ENCODE peak calls at places on chromosomes 3 and 15, in eight cellular contexts. One of them, this sample, is unnamed.

GRCh38 chr3:150365132-150365604 is 42.9 kb upstream of the TSC22D2 start:
- DNase-seq in spleen: no peak
- DNase-seq in stimulated activated CD4-positive, alpha-beta T cell treated with anti-CD3 and anti-CD28 coated beads, Interleukin-15, amount 100 ng/mL, for 1 hour: no peak
- DNase-seq in astrocyte: peak
- DNase-seq in BJ: no peak
- DNase-seq in AML-193: no peak
- DNase-seq in ascending aorta: no peak
- DNase-seq in iris pigment epithelial cell: peak
- DNase-seq in this sample: peak

GRCh38 chr15:41877631-41878354 is 16.1 kb downstream of the SPTBN5 start:
- DNase-seq in stimulated activated CD4-positive, alpha-beta T cell treated with anti-CD3 and anti-CD28 coated beads, Interleukin-15, amount 100 ng/mL, for 1 hour: no peak
- DNase-seq in ascending aorta: no peak
- DNase-seq in AML-193: no peak
- DNase-seq in iris pigment epithelial cell: no peak
- DNase-seq in spleen: peak
- DNase-seq in astrocyte: no peak
- DNase-seq in BJ: no peak
- DNase-seq in this sample: no peak

GRCh38 chr3:89227218-89227617 is 119.8 kb downstream of the EPHA3 start:
- DNase-seq in iris pigment epithelial cell: peak
- DNase-seq in spleen: no peak
- DNase-seq in stimulated activated CD4-positive, alpha-beta T cell treated with anti-CD3 and anti-CD28 coated beads, Interleukin-15, amount 100 ng/mL, for 1 hour: no peak
- DNase-seq in astrocyte: peak
- DNase-seq in AML-193: no peak
- DNase-seq in BJ: no peak
- DNase-seq in ascending aorta: no peak
- DNase-seq in this sample: peak

GRCh38 chr3:111603679-111604643 is 8.8 kb upstream of the ZBED2 start:
- DNase-seq in iris pigment epithelial cell: no peak
- DNase-seq in BJ: no peak
- DNase-seq in spleen: no peak
- DNase-seq in astrocyte: no peak
- DNase-seq in stimulated activated CD4-positive, alpha-beta T cell treated with anti-CD3 and anti-CD28 coated beads, Interleukin-15, amount 100 ng/mL, for 1 hour: no peak
- DNase-seq in AML-193: no peak
- DNase-seq in ascending aorta: no peak
- DNase-seq in this sample: no peak

GRCh38 chr15:80596521-80596976 is 98.6 kb upstream of the ABHD17C start:
- DNase-seq in stimulated activated CD4-positive, alpha-beta T cell treated with anti-CD3 and anti-CD28 coated beads, Interleukin-15, amount 100 ng/mL, for 1 hour: no peak
- DNase-seq in iris pigment epithelial cell: peak
- DNase-seq in AML-193: no peak
- DNase-seq in astrocyte: no peak
- DNase-seq in ascending aorta: no peak
- DNase-seq in spleen: no peak
- DNase-seq in BJ: no peak
- DNase-seq in this sample: peak

GRCh38 chr3:104629038-104629437 is 737.7 kb upstream of the ALCAM start:
- DNase-seq in iris pigment epithelial cell: peak
- DNase-seq in BJ: peak
- DNase-seq in stimulated activated CD4-positive, alpha-beta T cell treated with anti-CD3 and anti-CD28 coated beads, Interleukin-15, amount 100 ng/mL, for 1 hour: no peak
- DNase-seq in astrocyte: peak
- DNase-seq in ascending aorta: no peak
- DNase-seq in spleen: no peak
- DNase-seq in AML-193: no peak
- DNase-seq in this sample: peak

GRCh38 chr15:82105458-82106205 is 59.8 kb upstream of the MEX3B start:
- DNase-seq in iris pigment epithelial cell: peak
- DNase-seq in AML-193: no peak
- DNase-seq in spleen: no peak
- DNase-seq in ascending aorta: no peak
- DNase-seq in astrocyte: peak
- DNase-seq in stimulated activated CD4-positive, alpha-beta T cell treated with anti-CD3 and anti-CD28 coated beads, Interleukin-15, amount 100 ng/mL, for 1 hour: no peak
- DNase-seq in BJ: peak
- DNase-seq in this sample: peak

GRCh38 chr15:68384451-68385239 is 47.3 kb downstream of the ITGA11 start:
- DNase-seq in spleen: no peak
- DNase-seq in BJ: peak
- DNase-seq in astrocyte: peak
- DNase-seq in AML-193: no peak
- DNase-seq in stimulated activated CD4-positive, alpha-beta T cell treated with anti-CD3 and anti-CD28 coated beads, Interleukin-15, amount 100 ng/mL, for 1 hour: no peak
- DNase-seq in ascending aorta: no peak
- DNase-seq in iris pigment epithelial cell: peak
- DNase-seq in this sample: peak

GRCh38 chr3:143099213-143099612 is 20.4 kb upstream of the CHST2 start:
- DNase-seq in BJ: no peak
- DNase-seq in astrocyte: no peak
- DNase-seq in AML-193: no peak
- DNase-seq in ascending aorta: no peak
- DNase-seq in iris pigment epithelial cell: no peak
- DNase-seq in stimulated activated CD4-positive, alpha-beta T cell treated with anti-CD3 and anti-CD28 coated beads, Interleukin-15, amount 100 ng/mL, for 1 hour: no peak
- DNase-seq in spleen: no peak
- DNase-seq in this sample: no peak

GRCh38 chr3:141431411-141432378 is 55.1 kb upstream of the RASA2 start:
- DNase-seq in stimulated activated CD4-positive, alpha-beta T cell treated with anti-CD3 and anti-CD28 coated beads, Interleukin-15, amount 100 ng/mL, for 1 hour: no peak
- DNase-seq in spleen: no peak
- DNase-seq in AML-193: no peak
- DNase-seq in ascending aorta: no peak
- DNase-seq in iris pigment epithelial cell: no peak
- DNase-seq in astrocyte: no peak
- DNase-seq in BJ: no peak
- DNase-seq in this sample: no peak

GRCh38 chr15:100572362-100572983 is 29.5 kb downstream of the LINS1 start:
- DNase-seq in astrocyte: no peak
- DNase-seq in BJ: no peak
- DNase-seq in ascending aorta: no peak
- DNase-seq in stimulated activated CD4-positive, alpha-beta T cell treated with anti-CD3 and anti-CD28 coated beads, Interleukin-15, amount 100 ng/mL, for 1 hour: no peak
- DNase-seq in spleen: no peak
- DNase-seq in iris pigment epithelial cell: peak
- DNase-seq in AML-193: peak
- DNase-seq in this sample: peak

GRCh38 chr3:192409838-192410683 is 317.3 kb downstream of the FGF12 start:
- DNase-seq in ascending aorta: no peak
- DNase-seq in astrocyte: peak
- DNase-seq in spleen: peak
- DNase-seq in AML-193: no peak
- DNase-seq in iris pigment epithelial cell: peak
- DNase-seq in BJ: no peak
- DNase-seq in stimulated activated CD4-positive, alpha-beta T cell treated with anti-CD3 and anti-CD28 coated beads, Interleukin-15, amount 100 ng/mL, for 1 hour: no peak
- DNase-seq in this sample: no peak

GRCh38 chr3:186417791-186418190 is 55.8 kb upstream of the DGKG start:
- DNase-seq in astrocyte: peak
- DNase-seq in stimulated activated CD4-positive, alpha-beta T cell treated with anti-CD3 and anti-CD28 coated beads, Interleukin-15, amount 100 ng/mL, for 1 hour: no peak
- DNase-seq in spleen: no peak
- DNase-seq in AML-193: no peak
- DNase-seq in ascending aorta: no peak
- DNase-seq in BJ: peak
- DNase-seq in iris pigment epithelial cell: peak
- DNase-seq in this sample: peak

GRCh38 chr15:100900136-100900894 is 18.8 kb upstream of the LRRK1 start:
- DNase-seq in spleen: no peak
- DNase-seq in stimulated activated CD4-positive, alpha-beta T cell treated with anti-CD3 and anti-CD28 coated beads, Interleukin-15, amount 100 ng/mL, for 1 hour: no peak
- DNase-seq in astrocyte: no peak
- DNase-seq in AML-193: no peak
- DNase-seq in iris pigment epithelial cell: no peak
- DNase-seq in ascending aorta: no peak
- DNase-seq in BJ: no peak
- DNase-seq in this sample: no peak

GRCh38 chr3:137714551-137714950 is 49.6 kb upstream of the SOX14 start:
- DNase-seq in spleen: no peak
- DNase-seq in iris pigment epithelial cell: no peak
- DNase-seq in stimulated activated CD4-positive, alpha-beta T cell treated with anti-CD3 and anti-CD28 coated beads, Interleukin-15, amount 100 ng/mL, for 1 hour: no peak
- DNase-seq in BJ: no peak
- DNase-seq in ascending aorta: no peak
- DNase-seq in astrocyte: no peak
- DNase-seq in AML-193: no peak
- DNase-seq in this sample: no peak

GRCh38 chr15:59283717-59284336 is 77.2 kb downstream of the LDHAL6B start:
- DNase-seq in stimulated activated CD4-positive, alpha-beta T cell treated with anti-CD3 and anti-CD28 coated beads, Interleukin-15, amount 100 ng/mL, for 1 hour: no peak
- DNase-seq in BJ: no peak
- DNase-seq in iris pigment epithelial cell: no peak
- DNase-seq in ascending aorta: no peak
- DNase-seq in astrocyte: no peak
- DNase-seq in AML-193: no peak
- DNase-seq in spleen: no peak
- DNase-seq in this sample: no peak

GRCh38 chr15:74489518-74490338 is 28.8 kb upstream of the UBL7 start:
- DNase-seq in AML-193: peak
- DNase-seq in spleen: peak
- DNase-seq in astrocyte: peak
- DNase-seq in BJ: no peak
- DNase-seq in stimulated activated CD4-positive, alpha-beta T cell treated with anti-CD3 and anti-CD28 coated beads, Interleukin-15, amount 100 ng/mL, for 1 hour: peak
- DNase-seq in ascending aorta: no peak
- DNase-seq in iris pigment epithelial cell: peak
- DNase-seq in this sample: peak

GRCh38 chr3:196868297-196868661 is 559 bp downstream of the SENP5 start:
- DNase-seq in spleen: no peak
- DNase-seq in astrocyte: peak
- DNase-seq in iris pigment epithelial cell: peak
- DNase-seq in ascending aorta: no peak
- DNase-seq in BJ: no peak
- DNase-seq in stimulated activated CD4-positive, alpha-beta T cell treated with anti-CD3 and anti-CD28 coated beads, Interleukin-15, amount 100 ng/mL, for 1 hour: no peak
- DNase-seq in AML-193: no peak
- DNase-seq in this sample: peak

GRCh38 chr3:9253327-9253726 is 3.9 kb upstream of the SRGAP3 start:
- DNase-seq in ascending aorta: no peak
- DNase-seq in iris pigment epithelial cell: no peak
- DNase-seq in AML-193: no peak
- DNase-seq in astrocyte: no peak
- DNase-seq in BJ: no peak
- DNase-seq in stimulated activated CD4-positive, alpha-beta T cell treated with anti-CD3 and anti-CD28 coated beads, Interleukin-15, amount 100 ng/mL, for 1 hour: no peak
- DNase-seq in spleen: no peak
- DNase-seq in this sample: peak

GRCh38 chr15:33955945-33956344 is 12.4 kb upstream of the CHRM5 start:
- DNase-seq in spleen: no peak
- DNase-seq in BJ: no peak
- DNase-seq in AML-193: no peak
- DNase-seq in astrocyte: no peak
- DNase-seq in iris pigment epithelial cell: no peak
- DNase-seq in ascending aorta: no peak
- DNase-seq in stimulated activated CD4-positive, alpha-beta T cell treated with anti-CD3 and anti-CD28 coated beads, Interleukin-15, amount 100 ng/mL, for 1 hour: no peak
- DNase-seq in this sample: no peak

GRCh38 chr15:67779160-67780111 is 45.9 kb upstream of the SKOR1 start:
- DNase-seq in stimulated activated CD4-positive, alpha-beta T cell treated with anti-CD3 and anti-CD28 coated beads, Interleukin-15, amount 100 ng/mL, for 1 hour: no peak
- DNase-seq in astrocyte: no peak
- DNase-seq in iris pigment epithelial cell: no peak
- DNase-seq in ascending aorta: no peak
- DNase-seq in AML-193: no peak
- DNase-seq in BJ: no peak
- DNase-seq in spleen: no peak
- DNase-seq in this sample: no peak

GRCh38 chr3:188153949-188154757 is at the start of gene LPP:
- DNase-seq in astrocyte: peak
- DNase-seq in BJ: no peak
- DNase-seq in iris pigment epithelial cell: peak
- DNase-seq in ascending aorta: no peak
- DNase-seq in spleen: peak
- DNase-seq in AML-193: peak
- DNase-seq in stimulated activated CD4-positive, alpha-beta T cell treated with anti-CD3 and anti-CD28 coated beads, Interleukin-15, amount 100 ng/mL, for 1 hour: peak
- DNase-seq in this sample: peak

GRCh38 chr3:149479621-149480325 is 5.3 kb downstream of the TM4SF4 start:
- DNase-seq in spleen: no peak
- DNase-seq in ascending aorta: no peak
- DNase-seq in AML-193: no peak
- DNase-seq in astrocyte: peak
- DNase-seq in iris pigment epithelial cell: peak
- DNase-seq in stimulated activated CD4-positive, alpha-beta T cell treated with anti-CD3 and anti-CD28 coated beads, Interleukin-15, amount 100 ng/mL, for 1 hour: no peak
- DNase-seq in BJ: no peak
- DNase-seq in this sample: peak

GRCh38 chr3:51691949-51692348 is 14.9 kb upstream of the GRM2 start:
- DNase-seq in BJ: no peak
- DNase-seq in stimulated activated CD4-positive, alpha-beta T cell treated with anti-CD3 and anti-CD28 coated beads, Interleukin-15, amount 100 ng/mL, for 1 hour: no peak
- DNase-seq in AML-193: no peak
- DNase-seq in spleen: no peak
- DNase-seq in astrocyte: no peak
- DNase-seq in ascending aorta: no peak
- DNase-seq in iris pigment epithelial cell: no peak
- DNase-seq in this sample: no peak

GRCh38 chr15:24054547-24055245 is 367.6 kb upstream of the NDN start:
- DNase-seq in AML-193: no peak
- DNase-seq in ascending aorta: no peak
- DNase-seq in astrocyte: no peak
- DNase-seq in iris pigment epithelial cell: no peak
- DNase-seq in BJ: no peak
- DNase-seq in stimulated activated CD4-positive, alpha-beta T cell treated with anti-CD3 and anti-CD28 coated beads, Interleukin-15, amount 100 ng/mL, for 1 hour: no peak
- DNase-seq in spleen: no peak
- DNase-seq in this sample: no peak

GRCh38 chr3:174462908-174463307 is 396.2 kb upstream of the NAALADL2 start:
- DNase-seq in BJ: no peak
- DNase-seq in stimulated activated CD4-positive, alpha-beta T cell treated with anti-CD3 and anti-CD28 coated beads, Interleukin-15, amount 100 ng/mL, for 1 hour: no peak
- DNase-seq in astrocyte: no peak
- DNase-seq in ascending aorta: no peak
- DNase-seq in iris pigment epithelial cell: no peak
- DNase-seq in AML-193: no peak
- DNase-seq in spleen: no peak
- DNase-seq in this sample: peak

GRCh38 chr3:183210862-183211341 is 42.2 kb upstream of the B3GNT5 start:
- DNase-seq in spleen: peak
- DNase-seq in astrocyte: no peak
- DNase-seq in AML-193: peak
- DNase-seq in stimulated activated CD4-positive, alpha-beta T cell treated with anti-CD3 and anti-CD28 coated beads, Interleukin-15, amount 100 ng/mL, for 1 hour: no peak
- DNase-seq in BJ: no peak
- DNase-seq in iris pigment epithelial cell: no peak
- DNase-seq in ascending aorta: no peak
- DNase-seq in this sample: no peak

GRCh38 chr15:74134387-74135027 is 4.1 kb downstream of the ISLR2 start:
- DNase-seq in stimulated activated CD4-positive, alpha-beta T cell treated with anti-CD3 and anti-CD28 coated beads, Interleukin-15, amount 100 ng/mL, for 1 hour: no peak
- DNase-seq in astrocyte: no peak
- DNase-seq in spleen: no peak
- DNase-seq in ascending aorta: no peak
- DNase-seq in iris pigment epithelial cell: no peak
- DNase-seq in BJ: no peak
- DNase-seq in AML-193: no peak
- DNase-seq in this sample: peak

GRCh38 chr3:189947948-189948723 is 172.6 kb downstream of the P3H2 start:
- DNase-seq in spleen: no peak
- DNase-seq in BJ: no peak
- DNase-seq in iris pigment epithelial cell: peak
- DNase-seq in ascending aorta: no peak
- DNase-seq in astrocyte: no peak
- DNase-seq in AML-193: peak
- DNase-seq in stimulated activated CD4-positive, alpha-beta T cell treated with anti-CD3 and anti-CD28 coated beads, Interleukin-15, amount 100 ng/mL, for 1 hour: no peak
- DNase-seq in this sample: peak

GRCh38 chr3:73827658-73828313 is 203.0 kb upstream of the PDZRN3 start:
- DNase-seq in BJ: no peak
- DNase-seq in spleen: no peak
- DNase-seq in ascending aorta: no peak
- DNase-seq in astrocyte: no peak
- DNase-seq in stimulated activated CD4-positive, alpha-beta T cell treated with anti-CD3 and anti-CD28 coated beads, Interleukin-15, amount 100 ng/mL, for 1 hour: no peak
- DNase-seq in iris pigment epithelial cell: no peak
- DNase-seq in AML-193: no peak
- DNase-seq in this sample: peak

GRCh38 chr3:196650740-196651311 is 11.3 kb downstream of the NRROS start:
- DNase-seq in BJ: peak
- DNase-seq in iris pigment epithelial cell: peak
- DNase-seq in spleen: no peak
- DNase-seq in ascending aorta: no peak
- DNase-seq in AML-193: peak
- DNase-seq in stimulated activated CD4-positive, alpha-beta T cell treated with anti-CD3 and anti-CD28 coated beads, Interleukin-15, amount 100 ng/mL, for 1 hour: no peak
- DNase-seq in astrocyte: peak
- DNase-seq in this sample: peak

GRCh38 chr15:74303741-74304309 is 63.6 kb downstream of the CYP11A1 start:
- DNase-seq in spleen: no peak
- DNase-seq in iris pigment epithelial cell: no peak
- DNase-seq in astrocyte: no peak
- DNase-seq in AML-193: no peak
- DNase-seq in ascending aorta: no peak
- DNase-seq in BJ: no peak
- DNase-seq in stimulated activated CD4-positive, alpha-beta T cell treated with anti-CD3 and anti-CD28 coated beads, Interleukin-15, amount 100 ng/mL, for 1 hour: no peak
- DNase-seq in this sample: no peak

GRCh38 chr3:46903341-46904302 is 26.1 kb downstream of the PTH1R start:
- DNase-seq in AML-193: no peak
- DNase-seq in stimulated activated CD4-positive, alpha-beta T cell treated with anti-CD3 and anti-CD28 coated beads, Interleukin-15, amount 100 ng/mL, for 1 hour: no peak
- DNase-seq in spleen: peak
- DNase-seq in ascending aorta: no peak
- DNase-seq in iris pigment epithelial cell: peak
- DNase-seq in astrocyte: peak
- DNase-seq in BJ: no peak
- DNase-seq in this sample: peak

GRCh38 chr3:38738630-38739395 is 77.2 kb downstream of the SCN10A start:
- DNase-seq in iris pigment epithelial cell: peak
- DNase-seq in spleen: no peak
- DNase-seq in AML-193: peak
- DNase-seq in ascending aorta: no peak
- DNase-seq in BJ: no peak
- DNase-seq in astrocyte: no peak
- DNase-seq in stimulated activated CD4-positive, alpha-beta T cell treated with anti-CD3 and anti-CD28 coated beads, Interleukin-15, amount 100 ng/mL, for 1 hour: no peak
- DNase-seq in this sample: peak

This sample was measured in IMR-90.